ENCODE peak calls at places on chromosome 4, in four cellular contexts. K, B, G and S are unnamed samples.

GRCh38 chr4:56874166-56874565 is 33.5 kb upstream of the REST start:
- DNase-seq in K (no peak), B (no peak), G (no peak), S (peak)

GRCh38 chr4:10696253-10696652 is 11.7 kb upstream of the CLNK start:
- DNase-seq in K (no peak), B (no peak), G (no peak), S (no peak)

GRCh38 chr4:83316459-83317170 is 18.0 kb downstream of the HPSE start:
- DNase-seq in K (no peak), B (no peak), G (no peak), S (no peak)

GRCh38 chr4:1544861-1545275 is 138.6 kb upstream of the NKX1-1 start:
- DNase-seq in K (peak), B (no peak), G (no peak), S (peak)

GRCh38 chr4:170087163-170087700 is 2.5 kb downstream of the AADAT start:
- DNase-seq in K (no peak), B (no peak), G (no peak), S (no peak)

GRCh38 chr4:153789741-153790651 is 1.1 kb upstream of the SFRP2 start:
- DNase-seq in K (no peak), B (no peak), G (no peak), S (no peak)

GRCh38 chr4:78629991-78630541 is 78.5 kb downstream of the ANXA3 start:
- DNase-seq in K (no peak), B (no peak), G (no peak), S (peak)

GRCh38 chr4:141462361-141462760 is 174.0 kb upstream of the IL15 start:
- DNase-seq in K (no peak), B (no peak), G (no peak), S (no peak)

GRCh38 chr4:121796283-121796682 is 4.8 kb upstream of the EXOSC9 start:
- DNase-seq in K (no peak), B (no peak), G (no peak), S (no peak)

GRCh38 chr4:144355809-144356757 is 215.6 kb upstream of the GYPA start:
- DNase-seq in K (no peak), B (no peak), G (peak), S (peak)

GRCh38 chr4:138308421-138308820 is 66.3 kb upstream of the SLC7A11 start:
- DNase-seq in K (no peak), B (no peak), G (no peak), S (no peak)

GRCh38 chr4:23736466-23736865 is 153.4 kb downstream of the PPARGC1A start:
- DNase-seq in K (no peak), B (no peak), G (no peak), S (no peak)

GRCh38 chr4:67483868-67484602 is 61.3 kb downstream of the CENPC start:
- DNase-seq in K (no peak), B (no peak), G (no peak), S (no peak)

GRCh38 chr4:48799157-48799556 is 19.1 kb upstream of the FRYL start:
- DNase-seq in K (no peak), B (no peak), G (no peak), S (no peak)

GRCh38 chr4:100517864-100518341 is at the start of gene EMCN:
- DNase-seq in K (peak), B (no peak), G (no peak), S (no peak)

GRCh38 chr4:151569650-151570049 is 160.7 kb downstream of the FHIP1A start:
- DNase-seq in K (no peak), B (no peak), G (no peak), S (no peak)

GRCh38 chr4:87465739-87466366 is 43.5 kb downstream of the NUDT9 start:
- DNase-seq in K (no peak), B (no peak), G (no peak), S (peak)

GRCh38 chr4:119729815-119730643 is 101.4 kb upstream of the PDE5A start:
- DNase-seq in K (no peak), B (no peak), G (no peak), S (peak)

GRCh38 chr4:836781-837301 is 10.9 kb upstream of the CPLX1 start:
- DNase-seq in K (no peak), B (no peak), G (no peak), S (no peak)

GRCh38 chr4:98544141-98544817 is 114.1 kb downstream of the TSPAN5 start:
- DNase-seq in K (no peak), B (no peak), G (no peak), S (no peak)

GRCh38 chr4:118557298-118557851 is 127.8 kb upstream of the METTL14 start:
- DNase-seq in K (no peak), B (no peak), G (no peak), S (peak)

GRCh38 chr4:142354794-142355416 is 491.2 kb downstream of the INPP4B start:
- DNase-seq in K (no peak), B (no peak), G (no peak), S (no peak)

GRCh38 chr4:2583517-2583916 is 47.1 kb downstream of the FAM193A start:
- DNase-seq in K (no peak), B (no peak), G (no peak), S (no peak)